ENCODE peak calls at places on chromosome 20, in eight cellular contexts. Q is pancreas, P is A549, R is heart right ventricle, Z is OCI-LY7, C is left ventricle myocardium inferior, K is breast epithelium, W is fibroblast of lung. U is an unnamed sample. For H3K4me1, the result is how much of the 10 kb centered on the place peaks cover.

GRCh38 chr20:61303675-61304074 is 51.6 kb downstream of the CDH4 start:
- DNase-seq in Q (peak), P (no peak), R (no peak), Z (no peak), C (no peak), K (no peak), W (no peak), U (no peak)

GRCh38 chr20:13307562-13308163 is 86.6 kb downstream of the ISM1 start:
- DNase-seq in Q (no peak), P (no peak), R (no peak), Z (no peak), C (no peak), K (no peak), W (no peak), U (no peak)

GRCh38 chr20:53735536-53736050 is 142.0 kb upstream of the ZNF217 start:
- DNase-seq in Q (no peak), P (peak), R (no peak), Z (no peak), C (no peak), K (no peak), W (peak), U (no peak)

GRCh38 chr20:32957451-32957850 is 46.8 kb downstream of the SUN5 start:
- DNase-seq in Q (no peak), P (no peak), R (no peak), Z (no peak), C (no peak), K (no peak), W (no peak), U (no peak)

GRCh38 chr20:46308258-46309157 is at the start of gene CDH22:
- DNase-seq in Q (peak), P (peak), R (peak), Z (peak), C (peak), K (no peak), W (peak), U (peak)

GRCh38 chr20:1633535-1633934 is 13.7 kb upstream of the SIRPB1 start:
- DNase-seq in Q (no peak), P (no peak), R (no peak), Z (no peak), C (no peak), K (no peak), W (peak), U (no peak)

GRCh38 chr20:8399963-8400362 is 267.9 kb downstream of the PLCB1 start:
- DNase-seq in Q (no peak), P (no peak), R (no peak), Z (peak), C (no peak), K (no peak), W (no peak), U (no peak)

GRCh38 chr20:56411759-56412472 is at the start of gene CASS4:
- DNase-seq in Q (no peak), P (no peak), R (peak), Z (no peak), C (no peak), K (no peak), W (peak), U (no peak)

DNA sequence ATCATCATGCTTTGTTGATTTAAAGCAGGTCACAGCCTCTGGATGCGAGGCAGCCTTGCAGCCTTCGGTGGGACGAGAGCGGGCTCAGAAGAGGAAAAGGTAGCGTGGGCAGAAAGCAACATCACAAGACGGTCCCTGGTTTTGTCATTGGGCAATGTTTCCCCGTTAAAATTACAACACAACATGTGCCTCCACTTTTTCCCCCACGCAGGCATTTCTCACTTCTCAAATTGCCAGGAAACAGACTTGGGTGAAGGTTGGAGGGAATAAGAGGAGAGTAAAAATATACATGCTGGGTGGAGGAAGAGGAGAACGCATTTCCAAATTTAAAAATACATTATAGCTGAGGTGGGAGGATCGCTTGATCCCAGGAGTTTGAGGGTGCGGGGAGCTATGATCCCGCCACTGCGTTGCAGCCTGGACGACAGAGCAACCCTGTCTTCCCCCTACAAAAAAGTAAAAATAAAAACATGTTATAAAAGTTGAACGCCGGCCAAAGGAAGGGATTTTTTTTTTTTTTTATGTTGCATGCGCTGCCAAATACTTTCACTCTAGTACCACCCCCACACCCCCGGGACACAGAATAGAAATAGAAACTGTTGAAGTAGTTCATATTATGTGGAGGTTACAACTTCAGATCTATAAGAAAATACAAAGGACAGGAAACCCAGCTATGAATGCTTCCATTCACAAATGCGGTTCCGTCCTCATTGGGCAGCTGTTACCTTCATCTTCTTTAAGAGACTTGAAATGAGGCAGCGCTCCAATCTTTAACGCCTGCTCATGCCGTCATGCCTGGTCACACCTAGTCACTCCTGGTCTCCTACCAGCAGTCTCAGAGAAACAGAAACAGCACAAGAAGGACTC is 13.8 kb upstream of the NAA20 start:
- DNase-seq in Q (peak), P (no peak), R (peak), Z (no peak), C (no peak), K (no peak), W (peak), U (no peak)
- H3K4me1 ChIP-seq in Q (under half), P (under half), R (under half), Z (under half), C (half or more), K (under half), W (under half), U (half or more)

GRCh38 chr20:57805784-57806183 is 96.0 kb upstream of the PMEPA1 start:
- DNase-seq in Q (no peak), P (no peak), R (no peak), Z (no peak), C (no peak), K (no peak), W (no peak), U (no peak)
- TF ChIP-seq CTCF in Q (no peak), P (no peak), R (no peak), Z (no peak), C (no peak), K (no peak), W (no peak), U (no peak)

GRCh38 chr20:10707791-10708190 is 34.0 kb upstream of the JAG1 start:
- DNase-seq in Q (no peak), P (no peak), R (no peak), Z (no peak), C (no peak), K (no peak), W (no peak), U (no peak)

GRCh38 chr20:10711903-10712373 is 38.1 kb upstream of the JAG1 start:
- DNase-seq in Q (no peak), P (no peak), R (no peak), Z (no peak), C (no peak), K (no peak), W (no peak), U (no peak)

GRCh38 chr20:10710995-10711775 is 37.4 kb upstream of the JAG1 start:
- DNase-seq in Q (peak), P (peak), R (no peak), Z (no peak), C (no peak), K (no peak), W (no peak), U (no peak)

GRCh38 chr20:10708342-10709185 is 34.8 kb upstream of the JAG1 start:
- DNase-seq in Q (no peak), P (peak), R (no peak), Z (no peak), C (no peak), K (no peak), W (peak), U (no peak)

GRCh38 chr20:10709916-10710315 is 36.1 kb upstream of the JAG1 start:
- DNase-seq in Q (no peak), P (no peak), R (no peak), Z (no peak), C (no peak), K (no peak), W (no peak), U (no peak)
- H3K27ac ChIP-seq in Q (no peak), P (peak), R (no peak), Z (no peak), C (no peak), K (no peak), W (no peak), U (no peak)

DNA sequence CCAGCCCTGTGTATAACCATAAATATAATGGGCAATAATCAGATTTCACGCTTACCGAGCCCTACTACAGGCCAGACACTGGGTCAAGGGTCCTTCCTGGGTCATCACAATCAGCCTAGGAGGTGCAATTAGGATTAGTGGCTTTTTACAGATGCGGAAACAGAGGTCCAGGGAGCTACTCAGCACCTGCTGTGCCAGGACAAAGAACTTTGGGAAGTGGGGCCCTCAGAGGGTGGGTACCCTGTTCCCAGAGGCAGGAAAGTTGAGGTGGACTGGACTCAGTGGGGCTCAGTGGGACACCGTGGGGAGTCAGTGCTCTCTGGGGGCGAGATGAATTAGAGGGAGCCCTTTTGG is 77.2 kb downstream of the CEBPB start:
- DNase-seq in Q (no peak), P (no peak), R (no peak), Z (no peak), C (no peak), K (no peak), W (no peak), U (no peak)
- H3K4me1 ChIP-seq in Q (under half), P (under half), R (under half), Z (under half), C (under half), K (under half), W (under half), U (half or more)

DNA sequence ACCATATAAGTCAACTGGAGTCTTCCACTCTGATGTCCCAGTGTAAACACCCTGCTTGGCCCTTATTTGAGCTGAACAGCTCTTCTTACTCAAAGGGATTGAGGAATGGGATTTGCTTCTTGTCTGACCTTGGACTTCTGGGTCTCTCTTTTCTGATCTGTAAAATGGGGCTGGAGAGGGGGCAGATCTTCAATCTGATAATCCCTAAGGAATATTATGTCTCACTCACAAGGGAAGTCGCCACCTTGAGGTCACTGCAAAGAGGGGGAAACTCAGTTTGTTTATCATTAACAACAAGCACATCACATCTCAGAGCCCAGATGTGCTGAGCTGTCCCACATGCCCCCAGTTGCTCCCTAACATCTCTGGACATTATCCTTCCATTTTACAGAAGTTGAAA is 15.1 kb downstream of the KCNS1 start:
- DNase-seq in Q (no peak), P (no peak), R (no peak), Z (no peak), C (no peak), K (no peak), W (no peak), U (no peak)
- TF ChIP-seq CTCF in Q (no peak), P (no peak), R (no peak), Z (peak), C (no peak), K (no peak), W (no peak), U (no peak)

DNA sequence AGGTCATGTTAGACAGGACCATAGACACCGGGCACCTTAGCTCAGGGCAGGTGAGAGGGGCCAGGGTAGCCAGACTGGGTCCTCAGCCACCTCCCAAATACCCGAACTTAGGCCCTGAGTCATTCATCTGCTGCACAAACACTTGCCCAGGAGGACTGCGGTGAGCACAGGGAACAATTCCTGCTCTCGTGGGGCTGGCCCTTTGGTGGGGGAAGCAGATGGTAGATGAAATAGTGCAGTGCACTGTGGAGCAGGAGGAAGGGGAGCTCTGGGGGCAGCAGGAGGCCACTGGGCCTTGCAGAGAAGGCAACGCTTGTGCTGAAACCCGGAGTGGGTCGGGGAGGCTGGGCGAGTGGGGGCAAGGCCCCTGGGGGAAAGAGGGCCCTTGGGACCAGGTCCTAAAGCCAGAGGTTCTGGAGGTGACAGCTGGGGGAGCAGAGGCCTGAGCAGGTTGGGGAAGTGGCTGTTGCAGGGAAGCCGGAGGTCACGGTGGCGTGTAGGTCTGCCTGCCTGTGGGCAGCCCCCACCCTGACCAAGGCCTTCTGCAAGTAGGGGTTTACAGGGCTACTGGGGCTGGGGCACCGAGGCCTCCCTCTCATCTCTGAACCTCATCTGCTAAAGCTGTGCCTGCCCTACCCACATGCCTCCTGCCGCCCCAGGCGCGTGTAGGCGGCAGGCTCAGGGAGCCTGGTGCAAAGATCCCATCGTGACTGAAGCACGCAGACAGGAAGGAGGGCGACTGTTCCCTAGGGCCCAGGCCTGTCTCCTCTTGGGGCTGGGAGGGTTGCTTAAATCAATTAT is 4.7 kb upstream of the NPBWR2 start:
- DNase-seq in Q (no peak), P (no peak), R (no peak), Z (no peak), C (peak), K (peak), W (no peak), U (peak)
- H3K27ac ChIP-seq in Q (no peak), P (no peak), R (no peak), Z (no peak), C (no peak), K (no peak), W (no peak), U (no peak)

GRCh38 chr20:25622450-25623224 is 1.2 kb downstream of the NANP start:
- DNase-seq in Q (no peak), P (no peak), R (no peak), Z (no peak), C (no peak), K (no peak), W (peak), U (no peak)
- H3K4me1 ChIP-seq in Q (under half), P (under half), R (under half), Z (under half), C (under half), K (under half), W (under half), U (under half)

GRCh38 chr20:17722493-17723300 is 22.9 kb downstream of the BANF2 start:
- DNase-seq in Q (no peak), P (no peak), R (no peak), Z (no peak), C (no peak), K (no peak), W (no peak), U (no peak)

GRCh38 chr20:17725094-17725835 is 25.5 kb downstream of the BANF2 start:
- DNase-seq in Q (peak), P (no peak), R (no peak), Z (no peak), C (no peak), K (no peak), W (peak), U (peak)

GRCh38 chr20:17720755-17721154 is 21.0 kb downstream of the BANF2 start:
- DNase-seq in Q (no peak), P (no peak), R (no peak), Z (no peak), C (no peak), K (no peak), W (no peak), U (no peak)

GRCh38 chr20:17723301-17723691 is 23.5 kb downstream of the BANF2 start:
- DNase-seq in Q (no peak), P (no peak), R (no peak), Z (no peak), C (no peak), K (no peak), W (no peak), U (no peak)

DNA sequence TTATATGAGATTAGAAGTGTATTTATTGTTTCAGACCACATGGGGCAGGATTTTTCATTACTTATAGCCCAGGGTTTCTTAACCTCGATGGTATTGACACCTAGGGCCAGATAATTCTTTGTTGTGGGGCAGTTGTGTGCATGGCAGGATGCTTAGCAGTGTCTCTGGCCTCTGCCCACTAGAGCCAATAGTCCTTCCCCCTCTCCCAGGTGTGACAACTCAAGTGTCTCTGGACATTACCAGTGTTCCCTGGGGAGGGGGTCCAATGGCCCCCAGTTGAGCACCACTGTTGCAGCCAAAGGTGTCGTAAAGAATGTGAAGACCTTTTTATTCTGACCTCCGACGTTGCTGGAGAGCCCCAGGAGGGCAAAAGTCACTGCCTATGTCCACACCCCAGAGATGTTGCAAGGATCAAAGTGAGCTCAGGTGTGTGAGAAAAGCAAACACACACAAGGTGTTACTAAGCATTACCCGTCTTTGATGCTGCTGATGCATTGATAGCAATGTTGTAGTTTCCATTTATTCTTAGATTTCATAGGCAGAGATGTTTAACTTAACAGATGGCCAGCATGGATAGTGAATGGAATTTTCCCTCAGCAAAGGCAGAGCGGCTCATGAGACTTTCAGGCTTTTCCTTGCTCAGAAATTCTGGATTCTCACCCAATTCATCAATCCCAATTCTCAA is 22.2 kb downstream of the BANF2 start:
- DNase-seq in Q (peak), P (peak), R (no peak), Z (peak), C (no peak), K (no peak), W (no peak), U (no peak)
- TF ChIP-seq CTCF in Q (no peak), P (no peak), R (no peak), Z (peak), C (no peak), K (no peak), W (peak), U (no peak)

GRCh38 chr20:20525214-20525613 is 157.3 kb downstream of the INSM1 start:
- DNase-seq in Q (no peak), P (no peak), R (no peak), Z (no peak), C (no peak), K (no peak), W (no peak), U (no peak)
- H3K27ac ChIP-seq in Q (no peak), P (no peak), R (no peak), Z (no peak), C (no peak), K (no peak), W (no peak), U (no peak)

DNA sequence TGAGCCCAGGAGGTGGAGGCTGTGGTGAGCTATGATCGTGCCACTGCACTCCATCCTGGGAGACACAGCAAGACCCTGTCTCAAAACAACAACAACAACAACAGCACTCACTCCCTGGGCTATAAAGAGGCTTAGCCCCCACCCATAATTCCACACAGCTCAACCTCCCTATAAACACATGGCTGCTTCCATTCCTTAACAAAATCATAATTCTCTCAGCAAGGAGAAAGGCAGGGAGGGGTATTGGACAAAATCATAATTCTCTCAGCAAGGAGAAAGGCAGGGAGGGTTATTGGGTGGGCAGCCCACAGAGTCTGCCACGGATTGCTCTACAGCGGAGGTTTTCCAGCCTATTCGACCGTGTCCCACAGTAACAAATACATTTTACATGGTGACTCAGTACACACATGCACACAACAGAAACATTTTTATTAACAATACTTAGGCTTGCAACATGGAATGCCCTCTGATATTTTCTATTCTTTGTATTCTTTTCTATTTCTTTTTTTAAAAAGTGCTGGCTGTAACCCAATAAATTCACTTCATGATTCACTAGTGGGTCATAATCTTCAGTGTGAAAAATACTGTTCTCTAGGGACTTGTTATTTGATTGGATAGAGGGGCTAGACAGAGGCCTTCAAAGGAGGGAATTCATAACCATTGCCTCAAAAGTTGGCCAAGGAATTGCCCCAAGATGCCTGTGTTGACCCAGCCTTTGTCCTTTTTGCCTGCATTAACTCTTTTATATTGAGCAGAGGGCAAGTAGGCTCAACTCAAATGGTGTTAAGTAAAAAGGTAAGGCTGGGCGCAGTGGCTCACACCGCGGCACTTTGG is 50.6 kb upstream of the ZMYND8 start:
- DNase-seq in Q (no peak), P (no peak), R (no peak), Z (no peak), C (no peak), K (no peak), W (peak), U (no peak)
- H3K4me1 ChIP-seq in Q (under half), P (under half), R (under half), Z (half or more), C (under half), K (under half), W (under half), U (under half)